ENCODE peak calls at places on chromosomes 7 and 10, in five cellular contexts. One of them, this sample, is unnamed.

GRCh38 chr7:155861480-155861868 is 49.2 kb upstream of the SHH start:
- DNase-seq in kidney: no peak
- DNase-seq in mesendoderm: no peak
- DNase-seq in ovary: no peak
- DNase-seq in A549: peak; percentile 33
- DNase-seq in this sample: no peak

GRCh38 chr7:151825711-151826110 is 51.2 kb downstream of the PRKAG2 start:
- DNase-seq in A549: no peak
- DNase-seq in kidney: no peak
- DNase-seq in ovary: no peak
- DNase-seq in mesendoderm: no peak
- DNase-seq in this sample: no peak

GRCh38 chr10:119207713-119208552 is 562 bp downstream of the GRK5 start:
- DNase-seq in kidney: peak; percentile 84
- DNase-seq in A549: peak; percentile 29
- DNase-seq in mesendoderm: no peak
- DNase-seq in ovary: peak; percentile 50
- DNase-seq in this sample: peak; percentile 64

GRCh38 chr10:123274513-123275182 is 120.4 kb downstream of the BUB3 start:
- DNase-seq in mesendoderm: no peak
- DNase-seq in A549: no peak
- DNase-seq in kidney: no peak
- DNase-seq in ovary: no peak
- DNase-seq in this sample: no peak

GRCh38 chr10:96720422-96721206 is at the start of gene PIK3AP1:
- DNase-seq in A549: peak; percentile 56
- DNase-seq in ovary: peak; percentile 44
- DNase-seq in mesendoderm: peak; percentile 63
- DNase-seq in kidney: peak; percentile 85
- DNase-seq in this sample: peak; percentile 54

GRCh38 chr10:99880071-99880835 is 97.8 kb downstream of the ABCC2 start:
- DNase-seq in A549: no peak
- DNase-seq in ovary: peak; percentile 73
- DNase-seq in mesendoderm: no peak
- DNase-seq in kidney: no peak
- DNase-seq in this sample: peak; percentile 57

GRCh38 chr10:3995302-3996210 is 210.5 kb upstream of the KLF6 start:
- DNase-seq in kidney: no peak
- DNase-seq in A549: no peak
- DNase-seq in ovary: no peak
- DNase-seq in mesendoderm: no peak
- DNase-seq in this sample: no peak

GRCh38 chr10:95597788-95598187 is 36.6 kb upstream of the SORBS1 start:
- DNase-seq in ovary: no peak
- DNase-seq in kidney: no peak
- DNase-seq in mesendoderm: no peak
- DNase-seq in A549: no peak
- DNase-seq in this sample: no peak

GRCh38 chr7:134828361-134828760 is 48.9 kb downstream of the CALD1 start:
- DNase-seq in mesendoderm: no peak
- DNase-seq in A549: no peak
- DNase-seq in ovary: no peak
- DNase-seq in kidney: no peak
- DNase-seq in this sample: no peak

GRCh38 chr10:126041804-126042231 is 145.5 kb downstream of the FANK1 start:
- DNase-seq in A549: peak; percentile 53
- DNase-seq in kidney: peak; percentile 97
- DNase-seq in mesendoderm: peak; percentile 98
- DNase-seq in ovary: no peak
- DNase-seq in this sample: peak; percentile 87

GRCh38 chr10:71924771-71925170 is 39.4 kb upstream of the CHST3 start:
- DNase-seq in kidney: no peak
- DNase-seq in A549: no peak
- DNase-seq in ovary: no peak
- DNase-seq in mesendoderm: no peak
- DNase-seq in this sample: no peak

GRCh38 chr10:132685121-132685891 is 100.6 kb downstream of the NKX6-2 start:
- DNase-seq in kidney: peak; percentile 78
- DNase-seq in A549: no peak
- DNase-seq in mesendoderm: no peak
- DNase-seq in ovary: no peak
- DNase-seq in this sample: no peak

GRCh38 chr7:20561908-20562307 is 53.6 kb upstream of the ABCB5 start:
- DNase-seq in A549: no peak
- DNase-seq in ovary: no peak
- DNase-seq in kidney: no peak
- DNase-seq in mesendoderm: no peak
- DNase-seq in this sample: no peak

GRCh38 chr10:114413398-114413797 is 9.1 kb upstream of the AFAP1L2 start:
- DNase-seq in kidney: peak; percentile 87
- DNase-seq in A549: peak; percentile 63
- DNase-seq in mesendoderm: no peak
- DNase-seq in ovary: no peak
- DNase-seq in this sample: no peak

GRCh38 chr7:98870071-98870651 is 347 bp upstream of the TMEM130 start:
- DNase-seq in mesendoderm: peak; percentile 60
- DNase-seq in ovary: no peak
- DNase-seq in kidney: peak; percentile 82
- DNase-seq in A549: peak; percentile 70
- DNase-seq in this sample: peak; percentile 56

DNA sequence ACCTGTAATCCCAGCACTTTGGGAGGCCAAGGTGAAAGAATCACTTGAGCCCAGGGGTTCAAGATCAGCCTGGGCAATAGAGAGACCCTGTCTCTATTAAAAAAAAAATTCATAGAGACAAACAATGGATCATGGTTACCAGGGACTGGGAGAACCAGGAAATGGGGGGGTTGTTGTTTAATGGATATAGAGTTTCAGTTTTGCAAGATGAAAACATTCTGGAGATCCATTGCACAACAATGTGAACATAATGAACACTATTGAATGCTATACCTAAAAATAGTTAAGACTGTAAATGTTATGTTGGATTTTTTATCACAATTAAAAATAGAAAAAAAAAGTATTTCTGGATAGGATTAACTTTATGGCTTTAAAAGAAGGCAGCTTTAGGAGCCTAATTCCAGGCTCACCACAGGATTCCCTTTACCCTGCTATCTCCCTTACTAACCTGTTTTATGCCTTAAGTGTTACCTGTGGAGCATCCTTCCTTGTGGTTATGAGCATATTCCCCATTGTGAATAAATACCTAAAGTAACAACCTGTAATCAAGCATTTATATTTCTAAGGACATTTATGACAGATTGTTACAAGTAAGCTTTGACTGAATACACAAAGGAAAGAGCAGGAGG is 45.1 kb upstream of the SGCE start:
- DNase-seq in mesendoderm: no peak
- DNase-seq in kidney: no peak
- DNase-seq in ovary: no peak
- DNase-seq in A549: no peak
- DNase-seq in this sample: no peak
- H3K4me3 ChIP-seq in mesendoderm: no peak overlapping the region
- H3K4me3 ChIP-seq in kidney: no peak overlapping the region
- H3K4me3 ChIP-seq in ovary: no peak overlapping the region
- H3K4me3 ChIP-seq in A549: no peak overlapping the region
- H3K4me3 ChIP-seq in this sample: no peak overlapping the region

GRCh38 chr7:146115665-146116451 is 743 bp upstream of the CNTNAP2 start:
- DNase-seq in kidney: peak; percentile 84
- DNase-seq in A549: no peak
- DNase-seq in mesendoderm: peak; percentile 96
- DNase-seq in ovary: peak; percentile 42
- DNase-seq in this sample: peak; percentile 48
- H3K4me3 ChIP-seq in kidney: peak overlapping the region; percentile 40
- H3K4me3 ChIP-seq in A549: no peak overlapping the region
- H3K4me3 ChIP-seq in mesendoderm: peak overlapping the region; percentile 37
- H3K4me3 ChIP-seq in ovary: peak overlapping the region; percentile 24
- H3K4me3 ChIP-seq in this sample: peak overlapping the region; percentile 40

GRCh38 chr10:5944389-5945202 is 32.7 kb downstream of the IL15RA start:
- DNase-seq in mesendoderm: no peak
- DNase-seq in kidney: peak; percentile 86
- DNase-seq in ovary: peak; percentile 95
- DNase-seq in A549: peak; percentile 34
- DNase-seq in this sample: peak; percentile 82
- H3K4me3 ChIP-seq in mesendoderm: no peak overlapping the region
- H3K4me3 ChIP-seq in kidney: no peak overlapping the region
- H3K4me3 ChIP-seq in ovary: no peak overlapping the region
- H3K4me3 ChIP-seq in A549: no peak overlapping the region
- H3K4me3 ChIP-seq in this sample: peak overlapping the region; percentile 49

DNA sequence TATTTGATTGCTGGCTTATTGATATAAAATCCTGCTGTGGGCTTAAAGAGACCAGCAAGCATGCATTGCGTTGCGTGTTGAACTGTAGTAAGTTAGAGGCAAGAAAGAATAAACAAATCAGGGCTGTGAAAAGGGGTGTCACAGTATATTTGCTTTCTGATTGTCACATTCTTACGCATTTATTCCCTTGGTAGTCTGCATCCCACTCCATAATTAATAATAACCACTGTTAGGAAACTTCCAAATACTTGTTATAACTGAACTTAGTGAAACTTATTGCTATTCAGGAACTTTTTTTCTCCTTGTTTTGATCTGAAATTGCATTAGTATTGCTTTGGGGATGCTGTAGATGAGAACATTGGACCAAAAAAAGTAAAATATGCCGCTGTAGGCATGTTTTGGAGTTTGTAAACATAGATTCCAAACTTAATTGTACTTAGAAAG is 1.7 kb downstream of the PPP1R9A start:
- DNase-seq in kidney: no peak
- DNase-seq in A549: no peak
- DNase-seq in ovary: no peak
- DNase-seq in mesendoderm: no peak
- DNase-seq in this sample: no peak
- H3K4me3 ChIP-seq in kidney: peak overlapping the region; percentile 79
- H3K4me3 ChIP-seq in A549: peak overlapping the region; percentile 86
- H3K4me3 ChIP-seq in ovary: peak overlapping the region; percentile 57
- H3K4me3 ChIP-seq in mesendoderm: peak overlapping the region; percentile 28
- H3K4me3 ChIP-seq in this sample: peak overlapping the region; percentile 85

GRCh38 chr10:13161267-13162012 is at the start of gene MCM10:
- DNase-seq in A549: peak; percentile 98
- DNase-seq in ovary: peak; percentile 98
- DNase-seq in mesendoderm: peak; percentile 100
- DNase-seq in kidney: peak; percentile 99
- DNase-seq in this sample: peak; percentile 99

GRCh38 chr10:13163859-13164258 is 2.5 kb downstream of the MCM10 start:
- DNase-seq in kidney: no peak
- DNase-seq in A549: no peak
- DNase-seq in ovary: no peak
- DNase-seq in mesendoderm: no peak
- DNase-seq in this sample: no peak

GRCh38 chr10:13158401-13158800 is 3.0 kb upstream of the MCM10 start:
- DNase-seq in A549: no peak
- DNase-seq in ovary: no peak
- DNase-seq in kidney: peak; percentile 73
- DNase-seq in mesendoderm: no peak
- DNase-seq in this sample: no peak

GRCh38 chr10:13162013-13162364 is 631 bp downstream of the MCM10 start:
- DNase-seq in ovary: no peak
- DNase-seq in A549: peak; percentile 20
- DNase-seq in mesendoderm: peak; percentile 34
- DNase-seq in kidney: no peak
- DNase-seq in this sample: no peak

GRCh38 chr10:13160934-13161266 is 458 bp upstream of the MCM10 start:
- DNase-seq in ovary: no peak
- DNase-seq in A549: no peak
- DNase-seq in kidney: no peak
- DNase-seq in mesendoderm: no peak
- DNase-seq in this sample: no peak
- H3K4me3 ChIP-seq in ovary: peak overlapping the region; percentile 2
- H3K4me3 ChIP-seq in A549: peak overlapping the region; percentile 71
- H3K4me3 ChIP-seq in kidney: peak overlapping the region; percentile 52
- H3K4me3 ChIP-seq in mesendoderm: no peak overlapping the region
- H3K4me3 ChIP-seq in this sample: peak overlapping the region; percentile 64

GRCh38 chr7:74092321-74092963 is 8.8 kb downstream of the LIMK1 start:
- DNase-seq in ovary: no peak
- DNase-seq in A549: no peak
- DNase-seq in kidney: peak; percentile 86
- DNase-seq in mesendoderm: peak; percentile 20
- DNase-seq in this sample: peak; percentile 38

GRCh38 chr7:74094224-74095095 is 10.9 kb downstream of the LIMK1 start:
- DNase-seq in ovary: peak; percentile 69
- DNase-seq in kidney: peak; percentile 93
- DNase-seq in A549: peak; percentile 92
- DNase-seq in mesendoderm: peak; percentile 95
- DNase-seq in this sample: peak; percentile 86

GRCh38 chr7:74087791-74088453 is 4.3 kb downstream of the LIMK1 start:
- DNase-seq in mesendoderm: no peak
- DNase-seq in A549: no peak
- DNase-seq in ovary: no peak
- DNase-seq in kidney: no peak
- DNase-seq in this sample: no peak

GRCh38 chr7:74093671-74094223 is 10.1 kb downstream of the LIMK1 start:
- DNase-seq in kidney: no peak
- DNase-seq in mesendoderm: peak; percentile 37
- DNase-seq in A549: no peak
- DNase-seq in ovary: peak; percentile 19
- DNase-seq in this sample: peak; percentile 33

GRCh38 chr7:74092964-74093339 is 9.3 kb downstream of the LIMK1 start:
- DNase-seq in mesendoderm: peak; percentile 29
- DNase-seq in ovary: peak; percentile 32
- DNase-seq in kidney: peak; percentile 87
- DNase-seq in A549: no peak
- DNase-seq in this sample: peak; percentile 70
- H3K4me3 ChIP-seq in mesendoderm: no peak overlapping the region
- H3K4me3 ChIP-seq in ovary: no peak overlapping the region
- H3K4me3 ChIP-seq in kidney: no peak overlapping the region
- H3K4me3 ChIP-seq in A549: no peak overlapping the region
- H3K4me3 ChIP-seq in this sample: peak overlapping the region; percentile 18

GRCh38 chr10:11781114-11781513 is 38.9 kb downstream of the ECHDC3 start:
- DNase-seq in kidney: no peak
- DNase-seq in mesendoderm: no peak
- DNase-seq in A549: no peak
- DNase-seq in ovary: no peak
- DNase-seq in this sample: no peak
- H3K4me3 ChIP-seq in kidney: no peak overlapping the region
- H3K4me3 ChIP-seq in mesendoderm: no peak overlapping the region
- H3K4me3 ChIP-seq in A549: no peak overlapping the region
- H3K4me3 ChIP-seq in ovary: no peak overlapping the region
- H3K4me3 ChIP-seq in this sample: no peak overlapping the region